ENCODE peak calls at places on chromosomes 5 and 9, in four cellular contexts. T is pancreas, C is GM23248, Z is psoas muscle. A is an unnamed sample.

GRCh38 chr9:89614319-89614892 is 9.6 kb downstream of the GADD45G start:
- DNase-seq in Z (no peak), C (no peak), T (no peak), A (no peak)

GRCh38 chr9:123290764-123291163 is 22.4 kb upstream of the STRBP start:
- DNase-seq in Z (no peak), T (no peak), C (no peak), A (no peak)

GRCh38 chr9:18215626-18216025 is 258.3 kb upstream of the ADAMTSL1 start:
- DNase-seq in Z (no peak), T (no peak), C (no peak), A (no peak)

GRCh38 chr5:61289241-61289640 is 42.8 kb upstream of the ZSWIM6 start:
- DNase-seq in C (no peak), Z (no peak), T (no peak), A (no peak)

GRCh38 chr5:39513236-39513635 is 88.5 kb upstream of the DAB2 start:
- DNase-seq in Z (no peak), C (peak; percentile 44), T (no peak), A (no peak)

GRCh38 chr9:107397076-107398049 is 92.2 kb downstream of the KLF4 start:
- DNase-seq in Z (no peak), T (no peak), C (peak; percentile 77), A (no peak)

GRCh38 chr5:82793808-82794419 is 283.3 kb downstream of the TMEM167A start:
- DNase-seq in C (peak; percentile 38), Z (no peak), T (peak; percentile 21), A (peak; percentile 22)

GRCh38 chr9:105441761-105442160 is 6.1 kb upstream of the FSD1L start:
- DNase-seq in C (no peak), T (no peak), Z (peak; percentile 63), A (no peak)

GRCh38 chr9:21056931-21057330 is 20.8 kb downstream of the IFNB1 start:
- DNase-seq in Z (no peak), C (peak; percentile 34), T (no peak), A (no peak)

GRCh38 chr9:35842020-35842745 is 13.2 kb downstream of the TMEM8B start:
- DNase-seq in T (no peak), C (peak; percentile 50), Z (no peak), A (no peak)

GRCh38 chr9:118729981-118730380 is 639.3 kb downstream of the BRINP1 start:
- DNase-seq in T (no peak), Z (no peak), C (no peak), A (no peak)

GRCh38 chr9:30670805-30671562 is 1713.5 kb upstream of the ACO1 start:
- DNase-seq in T (no peak), C (no peak), Z (no peak), A (no peak)

GRCh38 chr9:135423725-135424124 is 55.9 kb upstream of the PPP1R26 start:
- DNase-seq in T (no peak), C (no peak), Z (no peak), A (no peak)

GRCh38 chr5:146744358-146744757 is 134.2 kb downstream of the PPP2R2B start:
- DNase-seq in C (peak; percentile 78), Z (no peak), T (no peak), A (no peak)

GRCh38 chr5:172573115-172573882 is 67.8 kb upstream of the NEURL1B start:
- DNase-seq in Z (no peak), C (no peak), T (no peak), A (no peak)

GRCh38 chr9:123669355-123669754 is 260.6 kb downstream of the DENND1A start:
- DNase-seq in Z (no peak), C (no peak), T (no peak), A (no peak)

GRCh38 chr5:77239126-77239741 is 28.8 kb downstream of the PDE8B start:
- DNase-seq in T (no peak), Z (no peak), C (peak; percentile 45), A (no peak)

GRCh38 chr5:33565304-33565703 is 124.5 kb downstream of the TARS1 start:
- DNase-seq in T (peak; percentile 78), Z (peak; percentile 23), C (no peak), A (no peak)

GRCh38 chr9:98251554-98251953 is 3.9 kb downstream of the TBC1D2 start:
- DNase-seq in T (no peak), Z (no peak), C (peak; percentile 92), A (no peak)
- H3K4me1 ChIP-seq in T (peaks cover 8% of the 10 kb centered on the region), Z (no peaks in the 10 kb centered on the region), C (peaks cover 55% of the 10 kb centered on the region), A (peaks cover 3% of the 10 kb centered on the region)

DNA sequence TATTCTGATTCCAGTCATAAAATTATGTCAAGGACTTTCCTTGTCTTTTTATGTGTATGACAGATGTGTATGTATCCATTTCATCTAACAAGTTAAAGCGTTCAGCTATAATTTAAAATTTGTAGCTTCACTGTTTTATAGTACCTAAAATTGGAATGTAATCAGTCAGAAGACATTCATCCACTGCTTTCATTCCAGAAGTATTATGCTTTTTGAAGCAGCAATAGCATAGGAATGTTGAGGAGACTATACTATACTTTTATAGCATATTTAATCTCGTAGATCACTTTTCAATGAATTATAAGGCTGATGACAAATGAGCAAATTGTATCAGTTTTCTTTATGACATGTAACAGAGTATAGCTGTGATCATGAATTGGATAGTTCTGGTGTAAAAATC is 6.9 kb downstream of the PCDHGA12 start:
- DNase-seq in T (no peak), C (peak; percentile 69), Z (no peak), A (no peak)
- H3K9me3 ChIP-seq in T (no peaks in the 10 kb centered on the region), C (no peaks in the 10 kb centered on the region), Z (peaks cover 1% of the 10 kb centered on the region), A (no peaks in the 10 kb centered on the region)

GRCh38 chr5:132204736-132205135 is 22.9 kb downstream of the P4HA2 start:
- DNase-seq in Z (no peak), C (no peak), T (no peak), A (no peak)

GRCh38 chr5:132203916-132204315 is 23.7 kb downstream of the P4HA2 start:
- DNase-seq in T (no peak), C (no peak), Z (no peak), A (no peak)

GRCh38 chr5:132204330-132204729 is 23.3 kb downstream of the P4HA2 start:
- DNase-seq in C (no peak), Z (no peak), T (no peak), A (no peak)

GRCh38 chr5:132202711-132203463 is 24.8 kb downstream of the P4HA2 start:
- DNase-seq in T (peak; percentile 73), Z (no peak), C (peak; percentile 10), A (no peak)

GRCh38 chr5:132203464-132203818 is 24.2 kb downstream of the P4HA2 start:
- DNase-seq in Z (no peak), T (no peak), C (peak; percentile 86), A (no peak)
- H3K4me1 ChIP-seq in Z (peaks cover 19% of the 10 kb centered on the region), T (peaks cover 44% of the 10 kb centered on the region), C (peaks cover 14% of the 10 kb centered on the region), A (peaks cover 5% of the 10 kb centered on the region)

DNA sequence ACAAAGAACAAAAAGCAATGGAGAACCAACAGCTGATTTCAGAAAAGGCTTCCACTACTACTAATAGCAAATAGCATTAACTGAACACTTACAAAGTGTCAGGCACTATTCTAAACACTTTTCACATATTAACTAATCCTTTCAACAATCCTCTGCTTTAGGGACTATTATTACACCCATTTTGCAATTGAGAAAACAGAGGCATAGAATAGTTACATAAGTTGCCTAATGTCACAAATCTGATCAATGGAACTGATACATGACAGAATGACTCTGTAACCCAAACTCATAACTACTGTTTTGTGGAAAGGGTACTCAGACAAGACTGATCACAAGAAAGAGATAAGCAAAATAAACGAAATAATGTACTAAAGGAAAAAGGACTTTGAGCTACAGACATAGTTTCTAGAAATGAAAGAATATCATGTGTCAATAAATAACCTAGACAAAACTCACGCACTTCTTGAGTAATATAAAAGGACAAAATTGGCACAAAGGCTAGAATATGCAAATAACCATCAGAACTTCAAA is 31.3 kb downstream of the ABHD17B start:
- DNase-seq in T (no peak), Z (no peak), C (no peak), A (no peak)
- H3K9me3 ChIP-seq in T (no peaks in the 10 kb centered on the region), Z (peaks cover 23% of the 10 kb centered on the region), C (no peaks in the 10 kb centered on the region), A (no peaks in the 10 kb centered on the region)

DNA sequence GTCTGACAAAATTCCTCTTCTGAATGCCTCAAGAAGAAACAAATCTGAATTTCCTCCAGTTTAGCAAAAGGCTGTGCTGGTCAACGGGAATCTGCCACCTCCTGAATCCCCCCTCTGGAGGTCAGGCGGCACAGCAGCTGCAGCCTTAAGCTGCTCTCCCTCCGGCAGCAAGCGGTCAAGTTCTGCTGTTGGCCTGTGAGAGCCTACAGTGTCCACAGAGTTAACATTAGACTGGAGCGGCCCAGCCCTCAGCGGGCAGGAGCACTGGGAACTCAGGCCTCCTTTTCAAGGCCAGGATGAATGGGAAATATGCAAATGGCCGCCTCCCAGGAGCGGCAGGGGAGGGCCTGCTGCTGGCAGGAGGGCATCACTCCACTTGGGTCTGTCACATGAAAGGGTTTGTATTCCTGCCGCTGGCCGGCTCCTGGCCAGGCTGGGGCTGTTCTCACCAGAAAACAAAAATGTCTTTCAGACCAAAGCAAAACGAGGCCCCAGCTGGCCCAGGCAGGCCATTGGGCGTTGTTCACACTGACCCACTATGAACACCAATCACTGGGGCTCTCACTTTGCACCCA is 8.2 kb downstream of the ACSL6 start:
- DNase-seq in T (peak; percentile 47), C (peak; percentile 26), Z (no peak), A (peak; percentile 41)
- H3K4me1 ChIP-seq in T (no peaks in the 10 kb centered on the region), C (no peaks in the 10 kb centered on the region), Z (peaks cover 32% of the 10 kb centered on the region), A (peaks cover 7% of the 10 kb centered on the region)

GRCh38 chr5:141155540-141156374 is 5.9 kb downstream of the PCDHB6 start:
- DNase-seq in T (no peak), Z (no peak), C (peak; percentile 23), A (no peak)
- H3K9me3 ChIP-seq in T (peaks cover 4% of the 10 kb centered on the region), Z (peaks cover 8% of the 10 kb centered on the region), C (no peaks in the 10 kb centered on the region), A (no peaks in the 10 kb centered on the region)